ENCODE peak calls at places on chromosomes 12 and 14, in four cellular contexts. S, V, Q and U are unnamed samples.

GRCh38 chr12:98418357-98419075 is 96.9 kb upstream of the TMPO start:
- DNase-seq in V (peak), Q (no peak), S (peak), U (no peak)

GRCh38 chr14:98932436-98933325 is 339.3 kb downstream of the BCL11B start:
- DNase-seq in S (no peak), V (no peak), Q (no peak), U (no peak)

GRCh38 chr14:66649515-66649914 is 141.6 kb downstream of the GPHN start:
- DNase-seq in V (no peak), Q (peak), S (no peak), U (no peak)

GRCh38 chr14:52778702-52779101 is 12.7 kb downstream of the GNPNAT1 start:
- DNase-seq in S (no peak), Q (no peak), V (no peak), U (no peak)

GRCh38 chr12:89345830-89346740 is 6.2 kb downstream of the DUSP6 start:
- DNase-seq in V (peak), Q (peak), S (no peak), U (peak)

GRCh38 chr14:56892959-56893358 is 82.7 kb upstream of the OTX2 start:
- DNase-seq in V (no peak), S (no peak), Q (no peak), U (no peak)

GRCh38 chr12:117686911-117687377 is 281.8 kb downstream of the KSR2 start:
- DNase-seq in V (no peak), S (no peak), Q (no peak), U (no peak)

GRCh38 chr12:115956236-115956635 is 321.3 kb downstream of the MED13L start:
- DNase-seq in S (no peak), V (no peak), Q (no peak), U (no peak)

GRCh38 chr14:36584167-36584811 is 1.9 kb upstream of the NKX2-8 start:
- DNase-seq in V (no peak), Q (no peak), S (no peak), U (no peak)

GRCh38 chr12:112239020-112239419 is 113.7 kb downstream of the TRAFD1 start:
- DNase-seq in Q (no peak), V (peak), S (no peak), U (no peak)

GRCh38 chr12:77060883-77061240 is 4.5 kb downstream of the E2F7 start:
- DNase-seq in Q (peak), S (no peak), V (no peak), U (no peak)

GRCh38 chr14:102949801-102950451 is 27.5 kb downstream of the AMN start:
- DNase-seq in V (no peak), S (no peak), Q (no peak), U (no peak)

GRCh38 chr14:100824156-100824555 is 1.8 kb upstream of the MEG3 start:
- DNase-seq in V (peak), S (no peak), Q (no peak), U (peak)

GRCh38 chr14:51400142-51400541 is 160.1 kb downstream of the TMX1 start:
- DNase-seq in Q (no peak), V (no peak), S (no peak), U (no peak)

GRCh38 chr14:82422186-82422585 is 888.5 kb upstream of the SEL1L start:
- DNase-seq in V (no peak), S (no peak), Q (no peak), U (no peak)

GRCh38 chr14:100336618-100337530 is 13.7 kb downstream of the SLC25A47 start:
- DNase-seq in Q (peak), S (no peak), V (no peak), U (peak)

GRCh38 chr12:57935839-57936512 is 5.4 kb upstream of the ATP23 start:
- DNase-seq in V (peak), S (peak), Q (peak), U (peak)

DNA sequence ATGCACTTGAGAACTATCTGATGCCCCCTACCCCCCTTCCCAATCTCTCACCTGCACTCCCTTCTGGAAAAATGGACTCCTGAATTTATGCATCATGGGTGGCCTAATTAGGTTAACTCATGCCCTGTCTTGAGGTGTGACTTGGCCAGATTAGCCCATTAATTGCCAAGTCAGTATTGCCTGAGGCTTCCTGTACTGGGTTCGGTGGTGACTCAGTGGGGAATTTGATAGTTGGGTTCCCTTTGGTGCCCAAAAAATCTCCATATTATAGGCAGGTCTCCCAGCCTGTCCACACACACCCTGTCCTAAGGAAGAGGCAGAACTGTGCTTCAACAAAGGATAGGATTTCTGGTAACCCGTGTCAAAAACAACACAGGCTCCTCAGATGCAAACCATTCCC is 146.2 kb downstream of the CHST11 start:
- DNase-seq in V (no peak), S (no peak), Q (no peak), U (no peak)
- TF ChIP-seq CTCF in V (no peak), S (no peak), Q (no peak), U (no peak)

DNA sequence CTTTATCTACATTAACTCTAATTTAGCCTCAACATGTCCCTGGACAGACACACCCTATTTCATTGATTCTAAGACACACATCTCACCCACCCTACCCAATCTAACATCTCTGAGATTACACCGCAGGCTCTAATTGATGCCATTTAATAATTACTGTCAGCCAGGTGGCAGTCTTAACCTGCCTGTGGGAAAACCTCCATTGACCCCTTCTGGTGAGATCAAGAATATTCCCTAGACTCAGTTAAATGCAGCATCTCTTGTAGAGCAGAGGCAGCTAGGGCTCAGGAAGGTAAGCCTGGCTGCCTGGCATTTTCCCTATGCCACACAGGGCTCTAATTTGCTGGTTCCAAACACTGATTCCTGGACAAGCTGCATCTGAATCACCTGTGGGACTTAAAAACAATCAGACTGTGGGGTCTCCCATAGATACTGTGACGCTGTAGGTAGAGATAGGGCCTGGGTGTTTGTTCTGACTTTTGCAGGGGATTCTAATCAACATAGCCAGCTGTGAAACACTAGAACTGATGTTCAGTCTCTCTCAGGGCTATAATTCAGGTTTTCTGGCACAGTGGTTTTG is 14.3 kb downstream of the MCRS1 start:
- DNase-seq in Q (peak), V (peak), S (no peak), U (peak)
- TF ChIP-seq CTCF in Q (peak), V (peak), S (peak), U (peak)

DNA sequence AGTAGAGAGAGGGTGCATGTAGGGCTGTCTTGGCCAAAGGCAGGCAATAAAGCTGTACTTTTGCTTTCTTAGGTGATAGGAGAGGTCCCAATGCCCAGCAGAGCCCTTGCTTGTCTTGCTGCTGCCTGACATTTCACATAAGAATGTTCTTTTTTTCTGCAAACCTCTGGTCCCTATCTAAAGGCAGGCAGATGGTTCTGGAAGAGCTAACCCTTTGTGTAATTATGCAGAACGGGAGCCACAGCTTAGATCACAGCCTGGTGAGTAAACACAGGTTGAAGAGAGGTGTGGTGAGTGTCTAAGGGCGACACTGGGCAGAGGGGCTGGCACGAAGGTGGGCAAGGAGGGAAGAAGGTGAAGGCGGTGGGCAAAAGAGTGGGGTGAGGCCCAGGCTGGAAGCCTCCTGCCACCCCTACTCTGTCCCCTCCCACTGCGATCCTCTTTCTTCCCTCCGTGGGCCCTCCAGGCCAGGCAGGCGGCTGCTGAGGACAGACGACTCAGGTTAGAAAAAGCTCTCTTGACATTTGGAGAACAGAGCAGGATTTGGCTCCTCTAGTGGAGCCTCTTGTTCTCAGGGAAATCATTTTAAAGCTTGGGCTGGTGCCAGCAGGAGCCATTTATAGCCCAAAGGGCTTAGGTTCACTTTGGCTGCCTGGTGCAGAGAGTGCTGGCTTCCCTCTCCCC is 42.8 kb downstream of the PRMT8 start:
- DNase-seq in S (no peak), V (peak), Q (no peak), U (no peak)
- TF ChIP-seq CTCF in S (no peak), V (peak), Q (no peak), U (no peak)

DNA sequence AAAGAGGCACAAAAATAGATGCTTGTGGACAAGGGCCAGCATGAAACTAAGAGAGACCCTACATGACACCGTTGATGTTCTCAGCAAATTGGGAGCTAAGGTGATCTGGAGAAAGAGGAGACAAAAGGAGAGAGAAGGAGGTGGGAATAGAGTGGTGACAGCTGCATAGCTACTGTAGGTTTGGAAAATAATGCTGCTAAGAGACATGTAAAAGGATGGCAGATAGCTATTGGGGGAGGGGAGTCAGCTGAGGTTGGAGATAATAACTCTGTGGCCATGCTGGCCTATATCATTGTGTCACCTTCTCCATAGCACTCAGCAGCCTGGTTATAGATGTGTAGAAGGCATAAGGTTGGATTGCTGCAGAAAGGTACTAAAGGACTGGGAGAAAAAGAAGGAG is 63.6 kb downstream of the ABCC9 start:
- DNase-seq in S (no peak), Q (no peak), V (no peak), U (no peak)
- TF ChIP-seq CTCF in S (no peak), Q (no peak), V (no peak), U (no peak)

DNA sequence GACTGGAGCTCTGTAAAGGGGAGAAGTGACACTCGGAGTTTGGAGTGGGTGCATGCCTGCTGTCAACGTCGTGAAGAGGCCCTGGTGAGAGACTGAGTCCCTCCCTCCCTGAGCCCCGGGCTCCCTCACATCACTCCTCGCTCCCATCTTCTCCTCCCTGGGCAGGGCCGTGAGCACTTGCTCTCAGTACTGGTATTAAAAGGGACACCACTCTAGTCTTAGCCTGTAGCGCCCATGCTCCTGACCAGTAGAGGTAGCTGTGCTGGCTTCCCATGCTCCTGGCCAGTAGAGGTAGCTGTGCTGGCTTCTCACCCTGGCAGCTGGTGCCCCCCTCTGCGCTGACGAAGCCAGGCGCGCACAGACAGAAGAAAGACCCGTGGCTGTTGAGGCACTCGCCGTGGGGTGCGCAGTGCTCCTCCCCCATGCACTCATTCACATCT is 14.7 kb downstream of the ISCA2 start:
- DNase-seq in S (no peak), Q (no peak), V (peak), U (no peak)
- TF ChIP-seq CTCF in S (peak), Q (peak), V (peak), U (peak)

GRCh38 chr14:59189281-59189821 is 884 bp downstream of the DAAM1 start:
- DNase-seq in S (no peak), Q (peak), V (peak), U (peak)
- TF ChIP-seq CTCF in S (no peak), Q (no peak), V (peak), U (no peak)